ENCODE peak calls at places on chromosomes 12 and 14, in five cellular contexts. One of them, this sample, is unnamed.

GRCh38 chr14:100294213-100294962 is 11.9 kb downstream of the SLC25A29 start:
- DNase-seq in HCT116: no peak
- DNase-seq in PC-3: no peak
- DNase-seq in OCI-LY7: peak; percentile 26
- DNase-seq in SK-N-SH: no peak
- DNase-seq in this sample: no peak

GRCh38 chr12:78871566-78871965 is 7.0 kb downstream of the SYT1 start:
- DNase-seq in HCT116: no peak
- DNase-seq in PC-3: no peak
- DNase-seq in OCI-LY7: no peak
- DNase-seq in SK-N-SH: no peak
- DNase-seq in this sample: no peak

GRCh38 chr14:68749487-68750475 is 43.1 kb downstream of the ZFP36L1 start:
- DNase-seq in HCT116: no peak
- DNase-seq in PC-3: no peak
- DNase-seq in OCI-LY7: no peak
- DNase-seq in SK-N-SH: no peak
- DNase-seq in this sample: peak; percentile 76

GRCh38 chr14:53460544-53460943 is 307.4 kb upstream of the DDHD1 start:
- DNase-seq in HCT116: no peak
- DNase-seq in PC-3: no peak
- DNase-seq in OCI-LY7: no peak
- DNase-seq in SK-N-SH: no peak
- DNase-seq in this sample: no peak

GRCh38 chr12:105725054-105725453 is 394.6 kb downstream of the C12orf75 start:
- DNase-seq in HCT116: no peak
- DNase-seq in PC-3: no peak
- DNase-seq in OCI-LY7: no peak
- DNase-seq in SK-N-SH: no peak
- DNase-seq in this sample: no peak

GRCh38 chr12:50127546-50127945 is 15.5 kb downstream of the COX14 start:
- DNase-seq in HCT116: no peak
- DNase-seq in PC-3: no peak
- DNase-seq in OCI-LY7: no peak
- DNase-seq in SK-N-SH: no peak
- DNase-seq in this sample: no peak

GRCh38 chr14:66746316-66747006 is 238.5 kb downstream of the GPHN start:
- DNase-seq in HCT116: peak; percentile 57
- DNase-seq in PC-3: peak; percentile 71
- DNase-seq in OCI-LY7: peak; percentile 4
- DNase-seq in SK-N-SH: peak; percentile 31
- DNase-seq in this sample: peak; percentile 14

GRCh38 chr12:105278043-105278697 is 42.2 kb upstream of the APPL2 start:
- DNase-seq in HCT116: no peak
- DNase-seq in PC-3: peak; percentile 24
- DNase-seq in OCI-LY7: peak; percentile 7
- DNase-seq in SK-N-SH: peak; percentile 11
- DNase-seq in this sample: peak; percentile 42

GRCh38 chr14:36057452-36058142 is 118.9 kb downstream of the PTCSC3 start:
- DNase-seq in HCT116: peak; percentile 16
- DNase-seq in PC-3: peak; percentile 68
- DNase-seq in OCI-LY7: no peak
- DNase-seq in SK-N-SH: no peak
- DNase-seq in this sample: no peak

GRCh38 chr12:132549059-132549458 is 59.1 kb downstream of the FBRSL1 start:
- DNase-seq in HCT116: no peak
- DNase-seq in PC-3: no peak
- DNase-seq in OCI-LY7: no peak
- DNase-seq in SK-N-SH: no peak
- DNase-seq in this sample: no peak

GRCh38 chr14:34911209-34912150 is 36.3 kb upstream of the BAZ1A start:
- DNase-seq in HCT116: no peak
- DNase-seq in PC-3: peak; percentile 54
- DNase-seq in OCI-LY7: no peak
- DNase-seq in SK-N-SH: no peak
- DNase-seq in this sample: no peak

GRCh38 chr12:69688021-69688420 is 11.1 kb downstream of the BEST3 start:
- DNase-seq in HCT116: no peak
- DNase-seq in PC-3: peak; percentile 75
- DNase-seq in OCI-LY7: no peak
- DNase-seq in SK-N-SH: no peak
- DNase-seq in this sample: no peak

GRCh38 chr12:78316150-78316549 is 485.5 kb downstream of the NAV3 start:
- DNase-seq in HCT116: no peak
- DNase-seq in PC-3: no peak
- DNase-seq in OCI-LY7: no peak
- DNase-seq in SK-N-SH: no peak
- DNase-seq in this sample: no peak

GRCh38 chr14:77524536-77524935 is 25.9 kb upstream of the ISM2 start:
- DNase-seq in HCT116: no peak
- DNase-seq in PC-3: no peak
- DNase-seq in OCI-LY7: no peak
- DNase-seq in SK-N-SH: no peak
- DNase-seq in this sample: no peak

GRCh38 chr12:89238593-89238992 is 113.7 kb downstream of the DUSP6 start:
- DNase-seq in HCT116: no peak
- DNase-seq in PC-3: no peak
- DNase-seq in OCI-LY7: no peak
- DNase-seq in SK-N-SH: no peak
- DNase-seq in this sample: no peak

GRCh38 chr14:24887623-24888304 is 162.2 kb downstream of the STXBP6 start:
- DNase-seq in HCT116: no peak
- DNase-seq in PC-3: no peak
- DNase-seq in OCI-LY7: no peak
- DNase-seq in SK-N-SH: no peak
- DNase-seq in this sample: no peak

GRCh38 chr12:59517522-59517921 is 78.3 kb upstream of the SLC16A7 start:
- DNase-seq in HCT116: no peak
- DNase-seq in PC-3: no peak
- DNase-seq in OCI-LY7: no peak
- DNase-seq in SK-N-SH: no peak
- DNase-seq in this sample: no peak

GRCh38 chr12:1795785-1796514 is 24.4 kb upstream of the LRTM2 start:
- DNase-seq in HCT116: peak; percentile 73
- DNase-seq in PC-3: peak; percentile 88
- DNase-seq in OCI-LY7: peak; percentile 93
- DNase-seq in SK-N-SH: peak; percentile 98
- DNase-seq in this sample: peak; percentile 92

GRCh38 chr12:108282676-108283075 is 56.4 kb downstream of the CMKLR1 start:
- DNase-seq in HCT116: no peak
- DNase-seq in PC-3: no peak
- DNase-seq in OCI-LY7: no peak
- DNase-seq in SK-N-SH: no peak
- DNase-seq in this sample: no peak

GRCh38 chr12:52650520-52651081 is 1.4 kb downstream of the KRT2 start:
- DNase-seq in HCT116: no peak
- DNase-seq in PC-3: peak; percentile 34
- DNase-seq in OCI-LY7: no peak
- DNase-seq in SK-N-SH: no peak
- DNase-seq in this sample: no peak

GRCh38 chr14:100914597-100915021 is 11.1 kb upstream of the RTL1 start:
- DNase-seq in HCT116: no peak
- DNase-seq in PC-3: peak; percentile 75
- DNase-seq in OCI-LY7: no peak
- DNase-seq in SK-N-SH: no peak
- DNase-seq in this sample: no peak

GRCh38 chr14:47539065-47539464 is 136.3 kb downstream of the MDGA2 start:
- DNase-seq in HCT116: no peak
- DNase-seq in PC-3: peak; percentile 43
- DNase-seq in OCI-LY7: peak; percentile 7
- DNase-seq in SK-N-SH: no peak
- DNase-seq in this sample: peak; percentile 37

GRCh38 chr12:13383379-13383778 is 186.9 kb downstream of the EMP1 start:
- DNase-seq in HCT116: no peak
- DNase-seq in PC-3: peak; percentile 50
- DNase-seq in OCI-LY7: no peak
- DNase-seq in SK-N-SH: no peak
- DNase-seq in this sample: peak; percentile 70

GRCh38 chr12:109151457-109151856 is 35.1 kb downstream of the ACACB start:
- DNase-seq in HCT116: no peak
- DNase-seq in PC-3: no peak
- DNase-seq in OCI-LY7: no peak
- DNase-seq in SK-N-SH: no peak
- DNase-seq in this sample: no peak

GRCh38 chr14:26709019-26709418 is 111.2 kb upstream of the NOVA1 start:
- DNase-seq in HCT116: no peak
- DNase-seq in PC-3: peak; percentile 65
- DNase-seq in OCI-LY7: no peak
- DNase-seq in SK-N-SH: no peak
- DNase-seq in this sample: no peak

GRCh38 chr14:104967414-104968152 is 10.6 kb downstream of the AHNAK2 start:
- DNase-seq in HCT116: no peak
- DNase-seq in PC-3: peak; percentile 70
- DNase-seq in OCI-LY7: no peak
- DNase-seq in SK-N-SH: peak; percentile 51
- DNase-seq in this sample: peak; percentile 65

GRCh38 chr14:104223810-104224515 is 85.6 kb downstream of the KIF26A start:
- DNase-seq in HCT116: no peak
- DNase-seq in PC-3: no peak
- DNase-seq in OCI-LY7: no peak
- DNase-seq in SK-N-SH: peak; percentile 91
- DNase-seq in this sample: peak; percentile 51

GRCh38 chr14:65359503-65359902 is 53.0 kb upstream of the FUT8 start:
- DNase-seq in HCT116: peak; percentile 29
- DNase-seq in PC-3: peak; percentile 82
- DNase-seq in OCI-LY7: peak; percentile 48
- DNase-seq in SK-N-SH: no peak
- DNase-seq in this sample: no peak

GRCh38 chr14:65357091-65357490 is 55.4 kb upstream of the FUT8 start:
- DNase-seq in HCT116: no peak
- DNase-seq in PC-3: peak; percentile 76
- DNase-seq in OCI-LY7: peak; percentile 80
- DNase-seq in SK-N-SH: no peak
- DNase-seq in this sample: no peak

GRCh38 chr14:65354715-65355114 is 57.8 kb upstream of the FUT8 start:
- DNase-seq in HCT116: no peak
- DNase-seq in PC-3: peak; percentile 29
- DNase-seq in OCI-LY7: no peak
- DNase-seq in SK-N-SH: no peak
- DNase-seq in this sample: peak; percentile 44

GRCh38 chr14:65354131-65354530 is 58.4 kb upstream of the FUT8 start:
- DNase-seq in HCT116: no peak
- DNase-seq in PC-3: no peak
- DNase-seq in OCI-LY7: no peak
- DNase-seq in SK-N-SH: no peak
- DNase-seq in this sample: no peak

GRCh38 chr14:65356327-65356836 is 56.1 kb upstream of the FUT8 start:
- DNase-seq in HCT116: peak; percentile 98
- DNase-seq in PC-3: peak; percentile 100
- DNase-seq in OCI-LY7: peak; percentile 54
- DNase-seq in SK-N-SH: no peak
- DNase-seq in this sample: peak; percentile 54
- TF ChIP-seq CTCF in HCT116: no peak
- TF ChIP-seq CTCF in PC-3: no peak
- TF ChIP-seq CTCF in OCI-LY7: no peak
- TF ChIP-seq CTCF in SK-N-SH: no peak
- TF ChIP-seq CTCF in this sample: no peak

GRCh38 chr12:121536929-121537813 is 43.7 kb downstream of the KDM2B start:
- DNase-seq in HCT116: no peak
- DNase-seq in PC-3: peak; percentile 66
- DNase-seq in OCI-LY7: peak; percentile 89
- DNase-seq in SK-N-SH: peak; percentile 88
- DNase-seq in this sample: peak; percentile 87

GRCh38 chr12:121536058-121536928 is 44.5 kb downstream of the KDM2B start:
- DNase-seq in HCT116: no peak
- DNase-seq in PC-3: no peak
- DNase-seq in OCI-LY7: peak; percentile 96
- DNase-seq in SK-N-SH: peak; percentile 94
- DNase-seq in this sample: peak; percentile 85

GRCh38 chr12:121537814-121538698 is 42.8 kb downstream of the KDM2B start:
- DNase-seq in HCT116: no peak
- DNase-seq in PC-3: peak; percentile 29
- DNase-seq in OCI-LY7: peak; percentile 50
- DNase-seq in SK-N-SH: peak; percentile 79
- DNase-seq in this sample: peak; percentile 50

GRCh38 chr12:121539908-121540307 is 40.9 kb downstream of the KDM2B start:
- DNase-seq in HCT116: no peak
- DNase-seq in PC-3: no peak
- DNase-seq in OCI-LY7: no peak
- DNase-seq in SK-N-SH: no peak
- DNase-seq in this sample: no peak

GRCh38 chr12:121538699-121539061 is 42.1 kb downstream of the KDM2B start:
- DNase-seq in HCT116: peak; percentile 75
- DNase-seq in PC-3: peak; percentile 70
- DNase-seq in OCI-LY7: peak; percentile 35
- DNase-seq in SK-N-SH: no peak
- DNase-seq in this sample: no peak
- TF ChIP-seq EZH2phosphoT487 in HCT116: no peak
- TF ChIP-seq EZH2phosphoT487 in PC-3: no peak
- TF ChIP-seq EZH2phosphoT487 in OCI-LY7: no peak
- TF ChIP-seq EZH2phosphoT487 in SK-N-SH: no peak
- TF ChIP-seq EZH2phosphoT487 in this sample: no peak

GRCh38 chr12:30822385-30823139 is 67.8 kb upstream of the CAPRIN2 start:
- DNase-seq in HCT116: no peak
- DNase-seq in PC-3: no peak
- DNase-seq in OCI-LY7: no peak
- DNase-seq in SK-N-SH: peak; percentile 33
- DNase-seq in this sample: peak; percentile 75

GRCh38 chr12:30823764-30824163 is 69.0 kb upstream of the CAPRIN2 start:
- DNase-seq in HCT116: no peak
- DNase-seq in PC-3: no peak
- DNase-seq in OCI-LY7: no peak
- DNase-seq in SK-N-SH: no peak
- DNase-seq in this sample: no peak

GRCh38 chr12:30825341-30825740 is 70.6 kb upstream of the CAPRIN2 start:
- DNase-seq in HCT116: no peak
- DNase-seq in PC-3: no peak
- DNase-seq in OCI-LY7: no peak
- DNase-seq in SK-N-SH: no peak
- DNase-seq in this sample: no peak

GRCh38 chr12:30824311-30824710 is 69.6 kb upstream of the CAPRIN2 start:
- DNase-seq in HCT116: no peak
- DNase-seq in PC-3: no peak
- DNase-seq in OCI-LY7: no peak
- DNase-seq in SK-N-SH: no peak
- DNase-seq in this sample: no peak

GRCh38 chr12:30823140-30823669 is 68.5 kb upstream of the CAPRIN2 start:
- DNase-seq in HCT116: no peak
- DNase-seq in PC-3: no peak
- DNase-seq in OCI-LY7: no peak
- DNase-seq in SK-N-SH: no peak
- DNase-seq in this sample: peak; percentile 74
- TF ChIP-seq CTCF in HCT116: no peak
- TF ChIP-seq CTCF in PC-3: no peak
- TF ChIP-seq CTCF in OCI-LY7: no peak
- TF ChIP-seq CTCF in SK-N-SH: no peak
- TF ChIP-seq CTCF in this sample: peak; percentile 49

DNA sequence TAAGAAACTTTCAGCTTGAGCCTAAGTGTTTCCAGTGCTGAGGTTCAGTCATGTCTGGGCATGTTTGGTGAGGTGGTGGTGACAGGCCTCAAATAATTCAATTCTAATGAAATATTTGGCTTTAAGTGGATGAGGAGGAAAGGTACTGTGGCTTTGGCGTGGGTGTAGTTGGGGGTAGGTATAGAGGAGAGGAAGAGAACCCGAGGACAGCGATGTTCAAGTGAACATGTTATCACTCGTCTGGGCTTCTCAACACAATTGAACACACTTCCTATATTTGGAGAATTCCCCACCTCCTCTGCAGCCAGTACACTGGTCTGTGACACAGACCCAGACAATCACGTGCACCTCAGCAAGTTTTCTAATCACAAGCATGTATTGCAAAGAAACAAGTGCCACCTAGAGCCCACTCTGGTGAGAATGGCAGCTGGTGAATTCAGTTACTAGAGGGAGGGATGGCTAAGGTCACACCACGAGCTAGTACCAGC is 53.0 kb downstream of the IFNG-AS1 start:
- DNase-seq in HCT116: no peak
- DNase-seq in PC-3: no peak
- DNase-seq in OCI-LY7: peak; percentile 22
- DNase-seq in SK-N-SH: no peak
- DNase-seq in this sample: no peak
- TF ChIP-seq EZH2phosphoT487 in HCT116: no peak
- TF ChIP-seq EZH2phosphoT487 in PC-3: no peak
- TF ChIP-seq EZH2phosphoT487 in OCI-LY7: no peak
- TF ChIP-seq EZH2phosphoT487 in SK-N-SH: no peak
- TF ChIP-seq EZH2phosphoT487 in this sample: no peak